ENCODE peak calls at places on chromosomes 7 and 10, in ten cellular contexts. X, Z, J, T, C, F, R, L, B and V are unnamed samples.

GRCh38 chr10:47277352-47278151 is 22.4 kb upstream of the GDF10 start:
- DNase-seq in J (no peak), B (no peak), C (no peak), Z (no peak), X (no peak), T (no peak), F (no peak), R (no peak), L (peak), V (no peak)

GRCh38 chr10:77804371-77804770 is 122.2 kb downstream of the DLG5 start:
- DNase-seq in C (no peak), Z (no peak), R (no peak), F (no peak), L (no peak), X (no peak), J (no peak), T (no peak), B (no peak), V (no peak)

GRCh38 chr7:155739538-155740140 is 72.6 kb downstream of the SHH start:
- DNase-seq in J (no peak), B (no peak), T (no peak), X (no peak), F (no peak), Z (no peak), R (no peak), L (no peak), C (no peak), V (no peak)

GRCh38 chr10:54559498-54559897 is 241.5 kb downstream of the PCDH15 start:
- DNase-seq in Z (no peak), X (peak), B (no peak), L (no peak), F (no peak), J (no peak), T (peak), C (no peak), R (no peak), V (no peak)

GRCh38 chr10:132392811-132393694 is 3.9 kb upstream of the PWWP2B start:
- DNase-seq in Z (no peak), R (no peak), C (no peak), B (no peak), F (no peak), J (no peak), L (no peak), X (no peak), T (no peak), V (peak)

GRCh38 chr7:47947355-47947749 is 914 bp downstream of the PKD1L1 start:
- DNase-seq in T (no peak), J (no peak), C (no peak), B (no peak), Z (no peak), F (no peak), R (no peak), L (no peak), X (no peak), V (no peak)

GRCh38 chr7:127035203-127035849 is 217.4 kb downstream of the GRM8 start:
- DNase-seq in Z (no peak), J (no peak), X (no peak), F (no peak), T (no peak), B (no peak), R (no peak), L (no peak), C (no peak), V (no peak)

GRCh38 chr7:42254217-42254616 is 17.2 kb upstream of the GLI3 start:
- DNase-seq in T (no peak), X (peak), R (no peak), J (no peak), F (no peak), B (no peak), Z (peak), C (no peak), L (no peak), V (peak)

GRCh38 chr10:132920101-132920925 is 22.1 kb downstream of the CFAP46 start:
- DNase-seq in B (no peak), X (no peak), J (no peak), F (no peak), C (no peak), T (no peak), Z (no peak), R (no peak), L (no peak), V (no peak)

GRCh38 chr7:3073763-3074460 is 30.2 kb upstream of the CARD11 start:
- DNase-seq in F (no peak), Z (no peak), X (no peak), T (no peak), L (no peak), R (no peak), J (no peak), C (no peak), B (no peak), V (no peak)

GRCh38 chr10:35349389-35349915 is 13.1 kb downstream of the CCNY start:
- DNase-seq in C (no peak), Z (no peak), L (no peak), T (no peak), J (no peak), R (no peak), B (no peak), X (no peak), F (no peak), V (no peak)

GRCh38 chr10:127215882-127216281 is 19.5 kb upstream of the INSYN2A start:
- DNase-seq in J (no peak), T (peak), B (no peak), X (no peak), Z (no peak), F (no peak), R (no peak), C (no peak), L (no peak), V (no peak)

GRCh38 chr10:49611166-49611814 is 1.2 kb downstream of the SLC18A3 start:
- DNase-seq in F (peak), L (no peak), C (no peak), T (no peak), B (peak), Z (no peak), J (no peak), R (no peak), X (no peak), V (no peak)

GRCh38 chr7:47094462-47094861 is 487.4 kb downstream of the TNS3 start:
- DNase-seq in T (no peak), F (no peak), Z (no peak), L (no peak), X (no peak), C (no peak), R (no peak), J (no peak), B (no peak), V (no peak)

GRCh38 chr10:93554760-93555432 is 11.6 kb upstream of the FFAR4 start:
- DNase-seq in X (peak), Z (peak), F (peak), R (peak), C (peak), B (peak), T (peak), L (peak), J (peak), V (peak)

GRCh38 chr7:47326808-47327207 is 255.1 kb downstream of the TNS3 start:
- DNase-seq in Z (no peak), B (peak), C (no peak), T (peak), L (no peak), J (no peak), X (peak), F (no peak), R (no peak), V (peak)

GRCh38 chr10:128047337-128047736 is 78.9 kb downstream of the MKI67 start:
- DNase-seq in C (peak), B (no peak), L (peak), X (peak), R (peak), J (no peak), F (peak), T (no peak), Z (peak), V (peak)

GRCh38 chr7:157910446-157910845 is 573.6 kb downstream of the DNAJB6 start:
- DNase-seq in R (no peak), B (peak), C (no peak), J (no peak), T (no peak), L (no peak), X (no peak), Z (no peak), F (no peak), V (no peak)

GRCh38 chr10:86357041-86357440 is 9.6 kb downstream of the GRID1 start:
- DNase-seq in L (no peak), B (no peak), X (no peak), F (no peak), R (no peak), J (no peak), C (no peak), Z (no peak), T (no peak), V (no peak)

GRCh38 chr10:98380493-98381339 is 34.3 kb downstream of the PYROXD2 start:
- DNase-seq in F (no peak), Z (no peak), R (no peak), T (no peak), J (no peak), X (no peak), B (no peak), L (no peak), C (no peak), V (peak)

GRCh38 chr10:88853155-88853554 is 1.5 kb upstream of the ANKRD22 start:
- DNase-seq in B (no peak), T (no peak), C (no peak), X (no peak), R (no peak), Z (no peak), F (no peak), L (no peak), J (no peak), V (no peak)

GRCh38 chr7:144087230-144087629 is 1.2 kb downstream of the OR2A12 start:
- DNase-seq in X (no peak), F (no peak), C (no peak), Z (no peak), J (no peak), R (no peak), B (no peak), T (no peak), L (no peak), V (no peak)

GRCh38 chr10:103451091-103451801 is 924 bp downstream of the CALHM2 start:
- DNase-seq in X (peak), T (no peak), R (no peak), F (no peak), B (peak), J (peak), L (peak), Z (peak), C (no peak), V (peak)

GRCh38 chr10:23151071-23151470 is 41.0 kb upstream of the PTF1A start:
- DNase-seq in T (no peak), L (no peak), J (no peak), Z (no peak), F (no peak), R (no peak), X (no peak), C (no peak), B (no peak), V (no peak)

GRCh38 chr10:108673756-108674155 is 1249.6 kb downstream of the XPNPEP1 start:
- DNase-seq in J (no peak), C (no peak), X (no peak), Z (no peak), L (no peak), B (no peak), R (no peak), T (no peak), F (no peak), V (no peak)

GRCh38 chr10:59865101-59865500 is 41.3 kb downstream of the CCDC6 start:
- DNase-seq in X (peak), Z (peak), F (peak), C (no peak), R (peak), J (no peak), T (no peak), L (no peak), B (no peak), V (peak)

GRCh38 chr7:44772867-44773266 is 23.6 kb upstream of the PPIA start:
- DNase-seq in X (no peak), J (no peak), R (peak), Z (no peak), C (no peak), B (no peak), T (no peak), L (no peak), F (no peak), V (no peak)
- TF ChIP-seq CTCF in X (no peak), J (no peak), R (peak), Z (no peak), C (no peak), B (no peak), T (no peak), L (no peak), F (no peak), V (no peak)

GRCh38 chr10:90288403-90288933 is 569.4 kb downstream of the HTR7 start:
- DNase-seq in R (no peak), J (no peak), F (no peak), C (no peak), L (no peak), X (peak), T (peak), B (no peak), Z (peak), V (peak)
- TF ChIP-seq CTCF in R (no peak), J (no peak), F (no peak), C (no peak), L (no peak), X (peak), T (peak), B (no peak), Z (no peak), V (peak)

DNA sequence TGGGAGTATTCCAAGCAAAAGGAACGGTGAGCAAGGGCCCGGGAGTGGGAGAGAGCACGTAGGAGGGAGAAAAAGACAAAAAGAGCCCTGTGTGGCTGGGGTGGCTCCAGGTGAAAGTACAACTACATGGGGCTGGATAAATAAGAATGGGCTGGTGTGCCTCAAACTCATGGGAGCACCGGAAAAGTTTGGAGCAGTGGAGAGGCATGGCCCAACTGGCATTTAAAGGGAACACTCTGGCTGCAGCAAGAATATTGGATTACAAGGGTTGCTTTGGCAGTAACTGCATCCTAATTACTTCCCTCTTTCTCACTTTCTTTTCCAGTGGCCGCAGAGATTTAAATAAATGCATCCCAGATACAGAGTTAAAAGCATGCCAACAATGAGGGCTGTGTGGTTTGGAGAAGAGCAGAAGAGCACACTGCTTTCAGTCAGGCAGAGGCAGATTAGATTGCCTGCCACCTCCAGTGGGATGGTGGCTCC is 39.1 kb upstream of the HERPUD2 start:
- DNase-seq in C (no peak), J (no peak), F (no peak), T (no peak), L (no peak), R (no peak), Z (no peak), B (no peak), X (no peak), V (no peak)
- TF ChIP-seq CTCF in C (no peak), J (no peak), F (no peak), T (no peak), L (no peak), R (no peak), Z (no peak), B (no peak), X (no peak), V (no peak)

GRCh38 chr10:130111115-130111847 is 651 bp upstream of the C10orf143 start:
- DNase-seq in F (peak), J (peak), C (peak), B (peak), X (peak), T (peak), L (peak), R (peak), Z (peak), V (peak)
- TF ChIP-seq CTCF in F (no peak), J (no peak), C (no peak), B (no peak), X (no peak), T (no peak), L (no peak), R (no peak), Z (no peak), V (no peak)

GRCh38 chr7:1707756-1708611 is 37.9 kb downstream of the ELFN1 start:
- DNase-seq in Z (no peak), F (no peak), C (no peak), L (no peak), B (peak), J (no peak), X (no peak), T (no peak), R (no peak), V (no peak)
- TF ChIP-seq CTCF in Z (peak), F (no peak), C (no peak), L (no peak), B (no peak), J (peak), X (peak), T (peak), R (peak), V (no peak)

GRCh38 chr7:92872701-92873100 is 36.3 kb upstream of the CDK6 start:
- DNase-seq in Z (no peak), F (no peak), L (no peak), R (no peak), J (no peak), B (no peak), T (peak), C (no peak), X (peak), V (peak)
- TF ChIP-seq CTCF in Z (no peak), F (no peak), L (no peak), R (no peak), J (no peak), B (no peak), T (no peak), C (no peak), X (no peak), V (no peak)

GRCh38 chr7:99472561-99473314 is at the start of gene ZNF789:
- DNase-seq in R (peak), X (peak), L (peak), T (peak), Z (peak), B (peak), F (peak), C (peak), J (peak), V (peak)
- TF ChIP-seq CTCF in R (no peak), X (no peak), L (no peak), T (no peak), Z (no peak), B (no peak), F (no peak), C (no peak), J (no peak), V (no peak)

GRCh38 chr7:30888783-30889182 is 22.9 kb upstream of the AQP1 start:
- DNase-seq in X (peak), B (no peak), C (no peak), Z (peak), T (peak), J (peak), L (no peak), F (no peak), R (no peak), V (peak)
- TF ChIP-seq CTCF in X (no peak), B (no peak), C (no peak), Z (no peak), T (no peak), J (peak), L (no peak), F (no peak), R (no peak), V (no peak)